ENCODE peak calls at places on chromosomes 6 and 20, in nine cellular contexts. O, S, R, I, F, H, U, V and T are unnamed samples. For H3K4me1 and H4K20me1, the result is how much of the 10 kb centered on the place peaks cover.

GRCh38 chr6:63514488-63515173 is 57.6 kb upstream of the LOC128125822 start:
- DNase-seq in I (no peak), V (no peak), S (no peak), U (no peak), H (no peak), F (no peak), R (no peak), O (no peak), T (no peak)

GRCh38 chr6:33547499-33547898 is 32.6 kb downstream of the BAK1 start:
- DNase-seq in U (no peak), S (no peak), V (no peak), F (no peak), R (no peak), H (no peak), I (no peak), O (no peak), T (no peak)

GRCh38 chr20:57179265-57179664 is 87.2 kb downstream of the BMP7 start:
- DNase-seq in O (no peak), S (no peak), V (no peak), I (no peak), F (no peak), H (peak), R (no peak), U (peak), T (no peak)

GRCh38 chr6:113936093-113936934 is 34.6 kb downstream of the HDAC2 start:
- DNase-seq in V (peak), S (peak), H (peak), F (peak), I (peak), R (peak), U (peak), O (peak), T (peak)

GRCh38 chr6:37134622-37135191 is 35.2 kb upstream of the PIM1 start:
- DNase-seq in F (peak), V (peak), H (no peak), R (no peak), U (peak), S (peak), I (peak), O (peak), T (no peak)

GRCh38 chr6:3403244-3404154 is 53.4 kb downstream of the SLC22A23 start:
- DNase-seq in R (no peak), O (no peak), I (peak), H (peak), F (peak), S (no peak), V (no peak), U (peak), T (no peak)

GRCh38 chr6:144883915-144884314 is 598.8 kb downstream of the UTRN start:
- DNase-seq in U (no peak), O (no peak), H (no peak), F (no peak), R (no peak), S (no peak), V (no peak), I (no peak), T (no peak)

GRCh38 chr20:4601630-4602296 is 119.9 kb upstream of the PRND start:
- DNase-seq in V (peak), O (peak), H (no peak), I (no peak), U (peak), R (no peak), S (peak), F (peak), T (no peak)

GRCh38 chr6:45436544-45437440 is 59.1 kb upstream of the SUPT3H start:
- DNase-seq in R (no peak), F (peak), V (peak), I (peak), U (peak), S (no peak), O (peak), H (no peak), T (no peak)

GRCh38 chr20:64080013-64080812 is at the start of gene OPRL1:
- DNase-seq in H (peak), O (no peak), V (no peak), F (peak), I (no peak), U (no peak), R (peak), S (no peak), T (no peak)

GRCh38 chr20:35329435-35330139 is 37.4 kb upstream of the FAM83C start:
- DNase-seq in I (peak), U (peak), H (peak), R (peak), F (no peak), V (no peak), S (no peak), O (peak), T (peak)

GRCh38 chr6:49551866-49552129 is 1.3 kb downstream of the C6orf141 start:
- DNase-seq in U (no peak), I (no peak), S (no peak), R (no peak), V (no peak), O (no peak), H (no peak), F (no peak), T (peak)

GRCh38 chr6:146388736-146389364 is 154.8 kb upstream of the RAB32 start:
- DNase-seq in S (no peak), U (no peak), V (no peak), R (peak), I (no peak), H (peak), F (no peak), O (no peak), T (no peak)

GRCh38 chr20:31906001-31906400 is 35.6 kb downstream of the TTLL9 start:
- DNase-seq in O (no peak), S (no peak), I (no peak), R (peak), U (no peak), H (peak), V (no peak), F (no peak), T (no peak)

GRCh38 chr6:27247133-27247836 is at the start of gene PRSS16:
- DNase-seq in S (no peak), U (no peak), H (no peak), R (no peak), F (no peak), O (no peak), V (no peak), I (no peak), T (no peak)

GRCh38 chr6:34476462-34476861 is 10.6 kb downstream of the PACSIN1 start:
- DNase-seq in O (no peak), H (no peak), U (no peak), I (no peak), S (no peak), V (no peak), R (no peak), F (no peak), T (no peak)

GRCh38 chr20:16613954-16614353 is 40.7 kb upstream of the KIF16B start:
- DNase-seq in F (no peak), U (no peak), H (no peak), O (no peak), S (no peak), R (no peak), I (no peak), V (no peak), T (no peak)

GRCh38 chr6:16355238-16355637 is 116.9 kb downstream of the GMPR start:
- DNase-seq in S (no peak), U (no peak), F (no peak), V (no peak), H (no peak), O (no peak), I (no peak), R (no peak), T (no peak)

GRCh38 chr6:107075951-107076381 is 39.3 kb downstream of the BEND3 start:
- DNase-seq in I (no peak), S (no peak), U (peak), V (peak), R (no peak), H (no peak), F (no peak), O (peak), T (no peak)

GRCh38 chr6:90175627-90176538 is 120.8 kb downstream of the BACH2 start:
- DNase-seq in S (no peak), U (peak), F (no peak), V (no peak), H (no peak), R (no peak), I (no peak), O (no peak), T (no peak)

GRCh38 chr6:31881136-31881859 is 2.5 kb upstream of the SLC44A4 start:
- DNase-seq in U (no peak), F (no peak), O (no peak), I (no peak), R (no peak), S (no peak), H (no peak), V (no peak), T (no peak)

GRCh38 chr20:44409132-44409600 is 53.7 kb downstream of the HNF4A start:
- DNase-seq in H (no peak), O (peak), F (no peak), I (no peak), U (peak), S (no peak), R (no peak), V (peak), T (no peak)

GRCh38 chr6:56854086-56854485 is 100.8 kb upstream of the BEND6 start:
- DNase-seq in F (no peak), S (no peak), O (no peak), V (no peak), H (no peak), R (peak), I (no peak), U (no peak), T (no peak)

GRCh38 chr6:148971027-148971927 is 224.4 kb downstream of the UST start:
- DNase-seq in I (no peak), V (peak), R (no peak), O (no peak), H (no peak), F (no peak), S (no peak), U (no peak), T (no peak)

GRCh38 chr6:11276911-11277274 is 44.4 kb upstream of the NEDD9 start:
- DNase-seq in S (no peak), R (no peak), U (no peak), V (no peak), H (no peak), I (no peak), O (no peak), F (no peak), T (no peak)

GRCh38 chr6:99446076-99446475 is 21.0 kb upstream of the PNISR start:
- DNase-seq in H (no peak), O (no peak), S (no peak), F (no peak), V (no peak), R (no peak), U (no peak), I (no peak), T (no peak)

GRCh38 chr20:45823949-45824835 is 2.9 kb downstream of the TNNC2 start:
- DNase-seq in O (peak), V (no peak), S (no peak), I (peak), F (peak), R (peak), H (peak), U (peak), T (no peak)

GRCh38 chr6:39669117-39669690 is 56.0 kb downstream of the KIF6 start:
- DNase-seq in F (no peak), S (no peak), O (peak), R (no peak), U (no peak), H (peak), V (peak), I (no peak), T (no peak)

GRCh38 chr6:36350681-36351091 is 14.0 kb upstream of the BNIP5 start:
- DNase-seq in H (no peak), R (no peak), V (peak), F (peak), O (peak), S (no peak), I (peak), U (peak), T (no peak)

GRCh38 chr20:15220778-15221565 is 883.6 kb upstream of the FLRT3 start:
- DNase-seq in H (peak), S (no peak), R (peak), V (peak), U (peak), I (no peak), F (peak), O (no peak), T (no peak)

GRCh38 chr20:11676618-11677289 is 240.9 kb upstream of the BTBD3 start:
- DNase-seq in H (peak), I (peak), R (peak), U (peak), S (peak), V (peak), F (peak), O (peak), T (peak)

GRCh38 chr6:136465766-136466303 is 84.4 kb downstream of the MAP7 start:
- DNase-seq in V (no peak), U (no peak), S (no peak), F (no peak), R (no peak), I (no peak), O (peak), H (no peak), T (no peak)

GRCh38 chr6:13026557-13026956 is 301.8 kb downstream of the TBC1D7 start:
- DNase-seq in I (no peak), R (peak), H (peak), V (no peak), U (no peak), F (no peak), S (no peak), O (no peak), T (no peak)

GRCh38 chr6:53042112-53042511 is 23.1 kb upstream of the FBXO9 start:
- DNase-seq in S (peak), V (peak), H (no peak), O (peak), F (peak), I (no peak), R (no peak), U (peak), T (no peak)

GRCh38 chr6:31865205-31866118 is 2.8 kb upstream of the NEU1 start:
- DNase-seq in F (no peak), R (no peak), S (no peak), H (no peak), I (peak), V (peak), O (no peak), U (no peak), T (no peak)

DNA sequence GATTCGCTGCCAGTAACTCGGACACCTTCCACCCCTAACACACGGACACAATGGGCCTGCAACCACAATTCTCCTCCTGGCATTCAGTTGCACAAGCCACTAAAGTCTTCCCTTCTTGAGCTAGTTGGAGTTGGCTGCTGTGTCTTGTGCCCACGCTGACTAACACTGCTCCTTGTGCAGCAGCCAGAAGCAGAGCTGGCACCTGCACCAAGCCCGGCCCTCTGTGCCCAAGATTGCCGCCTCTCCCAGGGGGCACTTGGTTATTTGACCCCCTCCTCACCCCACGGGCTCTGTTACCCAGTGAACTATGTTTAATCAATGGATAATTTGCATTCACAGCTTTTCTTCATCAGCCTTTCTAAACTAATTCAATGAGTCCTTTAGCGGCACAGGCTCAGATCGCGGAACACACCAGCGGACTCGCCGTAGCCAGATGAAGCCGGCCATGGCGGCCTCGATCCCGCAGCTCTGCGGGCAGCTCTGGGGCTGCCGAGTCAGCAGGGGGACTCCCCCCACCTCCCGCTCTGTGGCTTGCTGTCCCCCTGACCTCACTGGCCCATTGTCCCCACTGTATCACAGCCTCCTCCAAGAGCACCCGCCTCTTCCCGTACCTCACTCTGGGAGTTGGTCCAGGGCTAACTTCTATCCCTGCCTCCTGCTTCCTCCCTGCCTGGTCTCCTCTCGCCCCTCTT is 94.8 kb upstream of the AFDN start:
- DNase-seq in R (no peak), O (no peak), U (no peak), S (no peak), I (no peak), V (no peak), H (no peak), F (no peak), T (no peak)
- H3K4me1 ChIP-seq in R (under half), O (under half), U (under half), S (under half), I (under half), V (under half), H (under half), F (under half), T (under half)

GRCh38 chr20:62434098-62434497 is 6.8 kb upstream of the RBBP8NL start:
- DNase-seq in F (no peak), R (no peak), V (no peak), U (no peak), I (no peak), S (no peak), O (no peak), H (no peak), T (no peak)
- TF ChIP-seq EZH2 in F (peak), R (no peak), V (no peak), U (no peak), I (no peak), S (no peak), O (peak), H (no peak), T (no peak)

DNA sequence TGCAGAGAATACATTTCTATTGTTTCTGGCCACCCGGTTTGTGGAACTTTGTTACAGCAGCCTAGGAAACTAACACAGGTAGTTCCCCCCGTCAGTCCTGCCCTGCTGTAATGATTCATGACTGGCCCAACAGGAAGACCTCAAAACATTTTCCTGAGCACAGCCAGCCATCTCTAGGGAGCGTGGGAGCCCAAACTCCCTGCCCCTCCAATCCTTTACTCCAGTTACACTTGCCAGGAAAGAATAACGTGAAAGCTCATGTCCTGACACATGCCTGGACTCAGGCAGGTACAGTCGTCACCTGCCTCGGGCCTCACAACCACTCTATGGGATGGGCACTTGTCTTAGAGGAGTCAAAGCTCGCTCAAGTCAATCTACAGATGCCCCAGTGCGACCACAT is 8.4 kb downstream of the TXNDC5 start:
- DNase-seq in F (peak), H (no peak), V (no peak), S (no peak), O (no peak), U (no peak), R (no peak), I (no peak), T (peak)
- H4K20me1 ChIP-seq in F (under half), H (under half), V (half or more), S (under half), O (under half), U (under half), R (under half), I (under half), T (under half)

GRCh38 chr20:3560578-3560977 is 89.8 kb downstream of the ATRN start:
- DNase-seq in O (peak), U (peak), F (no peak), S (no peak), V (no peak), H (no peak), I (no peak), R (no peak), T (no peak)

GRCh38 chr20:3565851-3566250 is 95.0 kb downstream of the ATRN start:
- DNase-seq in I (no peak), R (no peak), S (no peak), H (peak), O (no peak), U (no peak), V (no peak), F (no peak), T (no peak)

GRCh38 chr20:3563548-3564177 is 92.8 kb downstream of the ATRN start:
- DNase-seq in F (peak), S (peak), O (peak), V (peak), I (peak), H (peak), R (peak), U (peak), T (peak)

GRCh38 chr20:3560162-3560561 is 89.3 kb downstream of the ATRN start:
- DNase-seq in F (no peak), V (no peak), R (no peak), H (no peak), I (no peak), U (no peak), O (no peak), S (no peak), T (no peak)

DNA sequence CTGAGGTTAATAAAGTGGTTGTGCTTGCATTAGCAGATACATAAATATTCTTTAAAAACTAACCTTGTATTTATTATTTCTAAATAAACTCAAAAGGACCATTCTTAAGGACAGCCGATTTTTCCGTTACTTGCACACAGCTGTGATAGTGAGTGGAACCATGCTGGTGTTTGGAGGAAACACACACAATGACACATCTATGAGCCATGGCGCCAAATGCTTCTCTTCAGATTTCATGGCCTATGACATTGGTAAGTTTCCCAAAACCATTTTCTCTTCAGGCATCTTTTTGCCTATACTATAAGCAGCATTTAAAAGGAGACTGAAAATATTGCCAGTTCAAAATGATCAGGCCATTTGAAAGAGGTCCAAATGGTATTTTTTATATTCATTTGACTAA is 92.3 kb downstream of the ATRN start:
- DNase-seq in S (no peak), R (no peak), O (peak), I (no peak), F (no peak), H (no peak), V (no peak), U (no peak), T (no peak)
- H3K4me1 ChIP-seq in S (under half), R (under half), O (under half), I (under half), F (under half), H (under half), V (under half), U (under half), T (under half)

GRCh38 chr6:149987602-149988107 is 23.9 kb downstream of the ULBP1 start:
- DNase-seq in H (no peak), I (no peak), U (no peak), R (no peak), V (no peak), F (no peak), O (no peak), S (no peak), T (no peak)
- TF ChIP-seq EZH2 in H (no peak), I (peak), U (no peak), R (peak), V (no peak), F (no peak), O (no peak), S (no peak), T (no peak)